ENCODE peak calls at places on chromosomes 11 and 22, in eight cellular contexts. E, J, O, W, R, B, Y and K are unnamed samples.

GRCh38 chr11:96075532-96075959 is 151.6 kb upstream of the MTMR2 start:
- DNase-seq in B (no peak), R (no peak), Y (no peak), E (no peak), O (no peak), J (no peak), W (no peak), K (no peak)

GRCh38 chr11:69662021-69662698 is 13.0 kb downstream of the LTO1 start:
- DNase-seq in B (no peak), Y (peak; percentile 61), J (no peak), R (peak; percentile 78), W (no peak), O (peak; percentile 52), E (no peak), K (no peak)

GRCh38 chr22:30822216-30823014 is 127.7 kb downstream of the OSBP2 start:
- DNase-seq in E (no peak), W (no peak), J (no peak), Y (peak; percentile 87), R (peak; percentile 57), O (peak; percentile 51), B (peak; percentile 29), K (no peak)

GRCh38 chr11:77522215-77522614 is 48.3 kb upstream of the PAK1 start:
- DNase-seq in O (no peak), J (no peak), W (no peak), Y (no peak), B (no peak), E (no peak), R (peak; percentile 68), K (peak; percentile 36)

GRCh38 chr22:24133187-24133965 is 47.9 kb upstream of the SUSD2 start:
- DNase-seq in R (peak; percentile 51), Y (no peak), J (no peak), B (no peak), O (no peak), W (no peak), E (no peak), K (no peak)

GRCh38 chr22:31995046-31995445 is 48.0 kb upstream of the SLC5A1 start:
- DNase-seq in B (no peak), J (no peak), Y (no peak), O (peak; percentile 18), W (peak; percentile 10), R (peak; percentile 69), E (no peak), K (peak; percentile 4)

GRCh38 chr11:38491986-38492385 is 1894.0 kb upstream of the RAG2 start:
- DNase-seq in Y (no peak), E (no peak), O (no peak), J (no peak), W (no peak), B (no peak), R (no peak), K (peak; percentile 68)

GRCh38 chr11:130101661-130102060 is 32.0 kb downstream of the APLP2 start:
- DNase-seq in B (no peak), Y (no peak), R (no peak), O (no peak), E (no peak), W (no peak), J (no peak), K (no peak)

GRCh38 chr11:14499178-14499559 is 442 bp downstream of the COPB1 start:
- DNase-seq in O (peak; percentile 60), Y (no peak), E (no peak), W (peak; percentile 29), B (peak; percentile 34), R (peak; percentile 56), J (no peak), K (peak; percentile 7)

GRCh38 chr11:65498042-65498726 is 661 bp upstream of the MALAT1 start:
- DNase-seq in B (peak; percentile 73), Y (no peak), O (peak; percentile 78), E (no peak), J (peak; percentile 70), R (peak; percentile 72), W (peak; percentile 87), K (peak; percentile 50)

GRCh38 chr11:77233011-77233410 is 68.5 kb downstream of the GDPD4 start:
- DNase-seq in E (no peak), Y (no peak), J (no peak), W (no peak), R (no peak), B (no peak), O (no peak), K (no peak)

GRCh38 chr11:122036493-122036892 is 79.5 kb downstream of the BLID start:
- DNase-seq in J (no peak), O (no peak), B (no peak), E (no peak), Y (no peak), W (no peak), R (no peak), K (no peak)

GRCh38 chr11:26234451-26234850 is 97.5 kb upstream of the ANO3 start:
- DNase-seq in R (no peak), Y (no peak), E (no peak), W (no peak), B (no peak), J (no peak), O (no peak), K (peak; percentile 89)

GRCh38 chr11:34988294-34989255 is 72.2 kb downstream of the PDHX start:
- DNase-seq in W (no peak), J (peak; percentile 55), B (no peak), E (no peak), R (no peak), O (no peak), Y (no peak), K (no peak)

GRCh38 chr22:44698531-44699421 is 3.2 kb upstream of the PRR5 start:
- DNase-seq in J (no peak), B (peak; percentile 81), E (no peak), O (peak; percentile 82), R (peak; percentile 71), Y (no peak), W (no peak), K (no peak)

GRCh38 chr11:76835928-76836612 is 24.6 kb upstream of the ACER3 start:
- DNase-seq in R (no peak), B (peak; percentile 53), Y (no peak), O (no peak), W (no peak), J (no peak), E (no peak), K (peak; percentile 94)

GRCh38 chr22:19810381-19811141 is 44.1 kb downstream of the GNB1L start:
- DNase-seq in R (no peak), E (no peak), B (peak; percentile 3), O (peak; percentile 31), W (no peak), Y (peak; percentile 57), J (no peak), K (no peak)

DNA sequence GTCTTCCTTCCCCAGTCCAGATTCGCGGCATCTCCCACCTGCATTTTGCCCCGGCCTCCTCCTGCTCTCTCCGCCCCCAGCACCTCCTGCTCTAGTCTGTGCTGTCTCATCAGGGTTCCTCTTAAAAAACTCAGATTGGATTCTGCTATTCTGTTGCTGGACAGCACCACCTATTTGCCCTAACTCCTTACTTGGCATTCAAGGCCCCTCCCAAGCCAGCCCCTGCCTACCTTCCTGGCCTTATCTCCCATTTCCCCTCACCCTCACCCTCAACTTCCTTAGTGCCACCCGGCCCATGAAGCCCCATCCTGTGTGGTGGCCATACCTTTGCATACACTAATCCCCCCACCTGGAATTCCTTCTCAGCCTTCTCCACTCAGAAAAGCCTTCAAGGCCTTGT is 59.9 kb upstream of the PRDM11 start:
- DNase-seq in B (no peak), J (no peak), R (no peak), Y (no peak), O (no peak), W (no peak), E (no peak), K (no peak)
- H3K4me2 ChIP-seq in B (no peak overlapping the region), J (no peak overlapping the region), R (no peak overlapping the region), Y (no peak overlapping the region), O (peak overlapping the region; percentile 58), W (peak overlapping the region; percentile 36), E (no peak overlapping the region), K (no peak overlapping the region)

DNA sequence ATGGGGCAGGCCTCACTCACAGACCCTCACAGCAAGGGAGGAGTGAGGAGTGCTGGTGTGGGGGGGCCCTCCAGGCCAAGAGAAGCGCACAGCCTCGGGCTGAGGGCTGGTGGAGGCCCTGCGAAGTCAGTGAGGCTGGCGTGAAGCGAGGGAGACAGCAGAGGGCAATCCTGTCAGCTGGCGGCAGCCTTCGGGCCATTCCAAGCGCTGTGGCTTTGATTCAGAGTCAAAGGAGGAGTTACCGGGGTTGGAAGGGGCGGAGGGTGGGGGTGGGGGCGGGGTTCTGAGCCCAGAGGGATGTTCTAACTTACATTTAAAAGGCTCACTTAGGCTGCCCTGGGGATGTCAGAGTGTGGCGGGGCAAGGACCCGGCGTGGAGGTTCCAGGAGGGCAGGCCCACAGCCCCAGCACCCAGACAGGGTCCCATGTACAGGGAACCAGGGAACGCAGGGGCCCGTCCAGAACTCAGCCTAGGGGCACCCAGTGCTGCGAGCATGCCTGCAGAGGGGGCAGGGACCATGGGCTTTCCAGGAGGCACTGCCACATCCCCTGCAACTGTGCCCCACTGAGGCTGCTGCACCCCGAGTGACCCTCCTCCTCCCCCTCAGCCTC is 39.5 kb upstream of the TTLL12 start:
- DNase-seq in O (peak; percentile 89), R (peak; percentile 87), B (peak; percentile 75), Y (peak; percentile 39), W (no peak), J (no peak), E (no peak), K (no peak)
- TF ChIP-seq CTCF in O (peak; percentile 35), R (no peak), B (peak; percentile 17), Y (no peak), W (no peak), J (no peak), E (no peak), K (no peak)

GRCh38 chr11:117820516-117820915 is 4.0 kb downstream of the FXYD2 start:
- DNase-seq in R (peak; percentile 54), Y (no peak), W (no peak), E (no peak), J (no peak), O (no peak), B (no peak), K (no peak)

GRCh38 chr11:117823294-117823940 is 1.1 kb downstream of the FXYD2 start:
- DNase-seq in E (no peak), W (peak; percentile 21), J (no peak), Y (no peak), B (no peak), R (no peak), O (peak; percentile 39), K (no peak)

GRCh38 chr11:117822522-117823033 is 2.0 kb downstream of the FXYD2 start:
- DNase-seq in J (no peak), B (no peak), R (no peak), E (no peak), Y (no peak), O (no peak), W (no peak), K (no peak)

GRCh38 chr11:117821431-117821830 is 3.1 kb downstream of the FXYD2 start:
- DNase-seq in R (no peak), J (no peak), E (no peak), Y (no peak), W (no peak), B (no peak), O (no peak), K (no peak)

GRCh38 chr11:117822031-117822521 is 2.5 kb downstream of the FXYD2 start:
- DNase-seq in W (peak; percentile 12), R (peak; percentile 74), O (peak; percentile 68), Y (peak; percentile 74), B (peak; percentile 62), E (no peak), J (peak; percentile 44), K (peak; percentile 36)
- TF ChIP-seq EZH2phosphoT487 in W (no peak), R (no peak), O (no peak), Y (no peak), B (no peak), E (no peak), J (no peak), K (no peak)

GRCh38 chr11:125062196-125062930 is 742 bp upstream of the SLC37A2 start:
- DNase-seq in E (no peak), B (no peak), Y (no peak), R (no peak), J (no peak), W (no peak), O (no peak), K (no peak)
- H3K4me2 ChIP-seq in E (peak overlapping the region; percentile 97), B (peak overlapping the region; percentile 100), Y (peak overlapping the region; percentile 86), R (peak overlapping the region; percentile 82), J (peak overlapping the region; percentile 89), W (peak overlapping the region; percentile 71), O (peak overlapping the region; percentile 79), K (peak overlapping the region; percentile 100)